ENCODE peak calls at places on chromosomes 7 and 10, in eight cellular contexts. One of them, this sample, is unnamed.

GRCh38 chr10:70575486-70575873 is 27.1 kb downstream of the PRF1 start:
- DNase-seq in Peyer's patch: no peak
- DNase-seq in IMR-90: no peak
- DNase-seq in SK-N-MC: no peak
- DNase-seq in suprapubic skin: no peak
- DNase-seq in psoas muscle: no peak
- DNase-seq in small intestine: no peak
- DNase-seq in colonic mucosa: no peak
- DNase-seq in this sample: no peak

GRCh38 chr10:103833731-103834365 is 21.5 kb downstream of the SH3PXD2A start:
- DNase-seq in Peyer's patch: peak; percentile 72
- DNase-seq in IMR-90: no peak
- DNase-seq in SK-N-MC: no peak
- DNase-seq in suprapubic skin: no peak
- DNase-seq in psoas muscle: peak; percentile 75
- DNase-seq in small intestine: peak; percentile 49
- DNase-seq in colonic mucosa: peak; percentile 93
- DNase-seq in this sample: no peak

GRCh38 chr10:22606164-22606614 is 108.2 kb downstream of the PIP4K2A start:
- DNase-seq in Peyer's patch: peak; percentile 91
- DNase-seq in IMR-90: peak; percentile 59
- DNase-seq in SK-N-MC: no peak
- DNase-seq in suprapubic skin: no peak
- DNase-seq in psoas muscle: no peak
- DNase-seq in small intestine: peak; percentile 52
- DNase-seq in colonic mucosa: no peak
- DNase-seq in this sample: peak; percentile 20

GRCh38 chr10:63576501-63576900 is 55.3 kb downstream of the REEP3 start:
- DNase-seq in Peyer's patch: no peak
- DNase-seq in IMR-90: no peak
- DNase-seq in SK-N-MC: no peak
- DNase-seq in suprapubic skin: no peak
- DNase-seq in psoas muscle: no peak
- DNase-seq in small intestine: no peak
- DNase-seq in colonic mucosa: no peak
- DNase-seq in this sample: no peak

GRCh38 chr10:52488606-52489485 is 174.8 kb downstream of the DKK1 start:
- DNase-seq in Peyer's patch: no peak
- DNase-seq in IMR-90: peak; percentile 61
- DNase-seq in SK-N-MC: peak; percentile 0
- DNase-seq in suprapubic skin: no peak
- DNase-seq in psoas muscle: no peak
- DNase-seq in small intestine: peak; percentile 25
- DNase-seq in colonic mucosa: no peak
- DNase-seq in this sample: no peak

GRCh38 chr7:158734861-158735260 is 30.3 kb upstream of the NCAPG2 start:
- DNase-seq in Peyer's patch: no peak
- DNase-seq in IMR-90: peak; percentile 57
- DNase-seq in SK-N-MC: no peak
- DNase-seq in suprapubic skin: no peak
- DNase-seq in psoas muscle: no peak
- DNase-seq in small intestine: no peak
- DNase-seq in colonic mucosa: no peak
- DNase-seq in this sample: no peak

GRCh38 chr10:130282492-130283233 is 146.5 kb downstream of the GLRX3 start:
- DNase-seq in Peyer's patch: no peak
- DNase-seq in IMR-90: no peak
- DNase-seq in SK-N-MC: no peak
- DNase-seq in suprapubic skin: no peak
- DNase-seq in psoas muscle: no peak
- DNase-seq in small intestine: no peak
- DNase-seq in colonic mucosa: no peak
- DNase-seq in this sample: no peak

GRCh38 chr10:79189853-79190435 is 121.2 kb downstream of the ZMIZ1 start:
- DNase-seq in Peyer's patch: no peak
- DNase-seq in IMR-90: peak; percentile 19
- DNase-seq in SK-N-MC: no peak
- DNase-seq in suprapubic skin: no peak
- DNase-seq in psoas muscle: no peak
- DNase-seq in small intestine: no peak
- DNase-seq in colonic mucosa: no peak
- DNase-seq in this sample: no peak

GRCh38 chr7:111878788-111879187 is 316.5 kb upstream of the IMMP2L start:
- DNase-seq in Peyer's patch: no peak
- DNase-seq in IMR-90: no peak
- DNase-seq in SK-N-MC: no peak
- DNase-seq in suprapubic skin: no peak
- DNase-seq in psoas muscle: no peak
- DNase-seq in small intestine: no peak
- DNase-seq in colonic mucosa: no peak
- DNase-seq in this sample: no peak

GRCh38 chr10:28910960-28911359 is 233.6 kb downstream of the BAMBI start:
- DNase-seq in Peyer's patch: no peak
- DNase-seq in IMR-90: peak; percentile 85
- DNase-seq in SK-N-MC: no peak
- DNase-seq in suprapubic skin: no peak
- DNase-seq in psoas muscle: no peak
- DNase-seq in small intestine: no peak
- DNase-seq in colonic mucosa: no peak
- DNase-seq in this sample: no peak

GRCh38 chr7:115984105-115984504 is 46.5 kb downstream of the TFEC start:
- DNase-seq in Peyer's patch: no peak
- DNase-seq in IMR-90: peak; percentile 43
- DNase-seq in SK-N-MC: no peak
- DNase-seq in suprapubic skin: no peak
- DNase-seq in psoas muscle: no peak
- DNase-seq in small intestine: no peak
- DNase-seq in colonic mucosa: no peak
- DNase-seq in this sample: no peak

GRCh38 chr10:74333174-74333573 is 182.2 kb downstream of the ADK start:
- DNase-seq in Peyer's patch: no peak
- DNase-seq in IMR-90: peak; percentile 85
- DNase-seq in SK-N-MC: no peak
- DNase-seq in suprapubic skin: no peak
- DNase-seq in psoas muscle: no peak
- DNase-seq in small intestine: no peak
- DNase-seq in colonic mucosa: no peak
- DNase-seq in this sample: no peak

GRCh38 chr10:33337335-33337854 is 2.9 kb upstream of the NRP1 start:
- DNase-seq in Peyer's patch: no peak
- DNase-seq in IMR-90: peak; percentile 68
- DNase-seq in SK-N-MC: no peak
- DNase-seq in suprapubic skin: no peak
- DNase-seq in psoas muscle: no peak
- DNase-seq in small intestine: no peak
- DNase-seq in colonic mucosa: peak; percentile 26
- DNase-seq in this sample: no peak

GRCh38 chr10:33334839-33335549 is 527 bp upstream of the NRP1 start:
- DNase-seq in Peyer's patch: peak; percentile 72
- DNase-seq in IMR-90: peak; percentile 87
- DNase-seq in SK-N-MC: no peak
- DNase-seq in suprapubic skin: peak; percentile 85
- DNase-seq in psoas muscle: peak; percentile 86
- DNase-seq in small intestine: peak; percentile 65
- DNase-seq in colonic mucosa: peak; percentile 71
- DNase-seq in this sample: no peak

GRCh38 chr10:33336606-33337334 is 2.3 kb upstream of the NRP1 start:
- DNase-seq in Peyer's patch: peak; percentile 46
- DNase-seq in IMR-90: no peak
- DNase-seq in SK-N-MC: no peak
- DNase-seq in suprapubic skin: no peak
- DNase-seq in psoas muscle: peak; percentile 76
- DNase-seq in small intestine: peak; percentile 29
- DNase-seq in colonic mucosa: peak; percentile 57
- DNase-seq in this sample: no peak

GRCh38 chr10:33335550-33335799 is 1.0 kb upstream of the NRP1 start:
- DNase-seq in Peyer's patch: no peak
- DNase-seq in IMR-90: no peak
- DNase-seq in SK-N-MC: no peak
- DNase-seq in suprapubic skin: no peak
- DNase-seq in psoas muscle: no peak
- DNase-seq in small intestine: no peak
- DNase-seq in colonic mucosa: no peak
- DNase-seq in this sample: no peak

DNA sequence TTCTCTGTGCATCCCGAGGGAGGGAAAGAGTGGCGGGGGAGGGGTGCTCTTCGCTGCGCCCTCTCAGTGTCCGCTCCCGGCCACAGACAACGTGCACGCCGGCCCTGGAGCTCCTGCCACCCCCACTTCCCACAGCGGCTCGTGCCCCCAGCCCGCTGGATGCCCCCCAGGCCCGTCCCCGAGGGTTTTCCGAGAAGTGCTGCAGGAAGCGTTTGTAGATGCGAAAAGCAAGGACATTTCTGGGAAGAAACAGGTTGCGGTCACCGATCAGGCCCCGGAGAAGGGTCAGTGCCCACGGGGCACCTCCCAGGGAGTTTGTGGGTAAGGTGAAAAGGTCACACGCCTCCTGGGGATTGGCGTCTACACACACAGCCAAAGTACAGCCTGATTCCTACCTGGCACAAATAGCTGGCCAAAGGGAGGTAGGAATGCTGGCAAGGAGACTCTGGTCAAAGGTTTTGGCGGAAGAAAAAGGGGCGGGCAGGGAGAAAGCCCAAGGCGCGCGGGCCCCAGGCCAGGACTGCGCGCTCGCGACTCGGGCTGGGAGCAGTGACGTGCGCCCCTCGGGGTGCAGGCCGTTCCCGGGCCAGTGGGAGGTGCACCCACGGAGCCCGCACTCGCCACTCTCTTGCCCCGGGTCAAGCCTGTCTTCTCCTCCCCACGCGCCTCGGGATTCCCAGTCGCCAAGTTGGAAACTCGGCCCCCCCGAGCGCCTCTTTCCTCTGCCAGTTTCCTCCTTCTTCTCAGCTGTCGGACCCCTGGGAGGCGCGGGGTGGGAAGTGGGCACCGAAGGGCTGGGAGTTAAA is 1.5 kb upstream of the NRP1 start:
- DNase-seq in Peyer's patch: peak; percentile 70
- DNase-seq in IMR-90: peak; percentile 44
- DNase-seq in SK-N-MC: no peak
- DNase-seq in suprapubic skin: peak; percentile 82
- DNase-seq in psoas muscle: peak; percentile 82
- DNase-seq in small intestine: peak; percentile 87
- DNase-seq in colonic mucosa: peak; percentile 83
- DNase-seq in this sample: no peak
- H3K27ac ChIP-seq in Peyer's patch: peak overlapping the region; percentile 88
- H3K27ac ChIP-seq in IMR-90: peak overlapping the region; percentile 91
- H3K27ac ChIP-seq in SK-N-MC: no peak overlapping the region
- H3K27ac ChIP-seq in suprapubic skin: peak overlapping the region; percentile 89
- H3K27ac ChIP-seq in psoas muscle: peak overlapping the region; percentile 85
- H3K27ac ChIP-seq in small intestine: peak overlapping the region; percentile 90
- H3K27ac ChIP-seq in colonic mucosa: peak overlapping the region; percentile 73
- H3K27ac ChIP-seq in this sample: no peak overlapping the region

GRCh38 chr10:29946614-29946952 is 112.8 kb downstream of the JCAD start:
- DNase-seq in Peyer's patch: no peak
- DNase-seq in IMR-90: no peak
- DNase-seq in SK-N-MC: no peak
- DNase-seq in suprapubic skin: no peak
- DNase-seq in psoas muscle: no peak
- DNase-seq in small intestine: no peak
- DNase-seq in colonic mucosa: no peak
- DNase-seq in this sample: no peak
- H3K27ac ChIP-seq in Peyer's patch: no peak overlapping the region
- H3K27ac ChIP-seq in IMR-90: no peak overlapping the region
- H3K27ac ChIP-seq in SK-N-MC: no peak overlapping the region
- H3K27ac ChIP-seq in suprapubic skin: peak overlapping the region; percentile 92
- H3K27ac ChIP-seq in psoas muscle: peak overlapping the region; percentile 96
- H3K27ac ChIP-seq in small intestine: no peak overlapping the region
- H3K27ac ChIP-seq in colonic mucosa: no peak overlapping the region
- H3K27ac ChIP-seq in this sample: no peak overlapping the region

GRCh38 chr10:75550191-75550590 is 118.8 kb downstream of the LRMDA start:
- DNase-seq in Peyer's patch: no peak
- DNase-seq in IMR-90: no peak
- DNase-seq in SK-N-MC: no peak
- DNase-seq in suprapubic skin: no peak
- DNase-seq in psoas muscle: no peak
- DNase-seq in small intestine: no peak
- DNase-seq in colonic mucosa: no peak
- DNase-seq in this sample: no peak

GRCh38 chr10:75553550-75553949 is 122.1 kb downstream of the LRMDA start:
- DNase-seq in Peyer's patch: no peak
- DNase-seq in IMR-90: no peak
- DNase-seq in SK-N-MC: no peak
- DNase-seq in suprapubic skin: no peak
- DNase-seq in psoas muscle: no peak
- DNase-seq in small intestine: no peak
- DNase-seq in colonic mucosa: no peak
- DNase-seq in this sample: no peak

GRCh38 chr10:75556320-75556719 is 124.9 kb downstream of the LRMDA start:
- DNase-seq in Peyer's patch: no peak
- DNase-seq in IMR-90: no peak
- DNase-seq in SK-N-MC: no peak
- DNase-seq in suprapubic skin: no peak
- DNase-seq in psoas muscle: no peak
- DNase-seq in small intestine: no peak
- DNase-seq in colonic mucosa: no peak
- DNase-seq in this sample: no peak

GRCh38 chr10:75555323-75555722 is 123.9 kb downstream of the LRMDA start:
- DNase-seq in Peyer's patch: no peak
- DNase-seq in IMR-90: no peak
- DNase-seq in SK-N-MC: no peak
- DNase-seq in suprapubic skin: no peak
- DNase-seq in psoas muscle: no peak
- DNase-seq in small intestine: no peak
- DNase-seq in colonic mucosa: no peak
- DNase-seq in this sample: no peak

DNA sequence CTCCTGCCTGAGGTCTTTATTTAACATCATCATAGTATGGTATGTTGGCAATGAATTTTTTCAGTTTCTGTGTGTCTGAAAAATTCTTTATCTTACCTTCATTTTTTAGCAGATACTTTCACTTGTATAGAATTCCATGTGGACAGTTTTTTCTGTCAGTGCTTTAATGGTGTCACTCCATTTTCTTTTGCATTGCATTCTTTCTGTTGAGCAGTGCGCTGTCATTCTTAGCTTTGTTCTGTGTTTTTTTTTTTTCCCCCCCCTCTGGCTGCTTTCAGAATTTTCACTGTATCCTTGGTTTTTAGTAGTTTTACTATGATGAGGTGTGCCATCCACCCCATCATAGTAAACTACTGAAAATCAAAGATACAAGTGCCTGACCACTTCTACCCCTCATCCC is 120.7 kb downstream of the LRMDA start:
- DNase-seq in Peyer's patch: no peak
- DNase-seq in IMR-90: no peak
- DNase-seq in SK-N-MC: no peak
- DNase-seq in suprapubic skin: no peak
- DNase-seq in psoas muscle: no peak
- DNase-seq in small intestine: no peak
- DNase-seq in colonic mucosa: no peak
- DNase-seq in this sample: no peak
- H3K27ac ChIP-seq in Peyer's patch: no peak overlapping the region
- H3K27ac ChIP-seq in IMR-90: no peak overlapping the region
- H3K27ac ChIP-seq in SK-N-MC: no peak overlapping the region
- H3K27ac ChIP-seq in suprapubic skin: no peak overlapping the region
- H3K27ac ChIP-seq in psoas muscle: no peak overlapping the region
- H3K27ac ChIP-seq in small intestine: no peak overlapping the region
- H3K27ac ChIP-seq in colonic mucosa: no peak overlapping the region
- H3K27ac ChIP-seq in this sample: no peak overlapping the region

DNA sequence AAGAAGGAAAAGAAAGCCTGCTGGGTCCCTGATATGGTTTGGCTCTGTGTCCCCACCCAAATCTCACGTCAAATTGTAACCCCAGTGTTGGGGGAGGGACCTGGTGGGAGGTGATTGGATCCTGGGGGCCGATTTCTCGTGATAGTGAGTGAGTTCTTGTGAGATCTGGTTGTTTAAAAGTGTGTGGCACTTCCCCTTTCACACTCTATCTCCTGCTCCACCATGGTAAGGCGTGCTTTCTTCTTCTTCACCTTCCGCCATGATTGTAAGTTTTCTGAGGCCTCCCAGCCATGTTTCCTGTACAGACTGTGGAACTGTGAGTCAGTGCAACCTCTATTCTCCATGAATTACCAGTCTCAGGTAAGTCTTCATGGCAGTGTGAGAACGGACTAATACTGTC is 42.6 kb downstream of the INPP5A start:
- DNase-seq in Peyer's patch: no peak
- DNase-seq in IMR-90: no peak
- DNase-seq in SK-N-MC: no peak
- DNase-seq in suprapubic skin: no peak
- DNase-seq in psoas muscle: no peak
- DNase-seq in small intestine: no peak
- DNase-seq in colonic mucosa: no peak
- DNase-seq in this sample: no peak
- H3K27ac ChIP-seq in Peyer's patch: no peak overlapping the region
- H3K27ac ChIP-seq in IMR-90: no peak overlapping the region
- H3K27ac ChIP-seq in SK-N-MC: no peak overlapping the region
- H3K27ac ChIP-seq in suprapubic skin: no peak overlapping the region
- H3K27ac ChIP-seq in psoas muscle: no peak overlapping the region
- H3K27ac ChIP-seq in small intestine: no peak overlapping the region
- H3K27ac ChIP-seq in colonic mucosa: no peak overlapping the region
- H3K27ac ChIP-seq in this sample: no peak overlapping the region